ENCODE peak calls at places on chromosomes 16 and 17, in seven cellular contexts. N, J, M, G, W, X and F are unnamed samples.
A peak's percentile ranks its signal among the peaks of the same experiment; 100 is the strongest.

GRCh38 chr17:75837899-75838298 is 6.3 kb downstream of the UNC13D start:
- DNase-seq in N (no peak), J (no peak), M (no peak), G (no peak), W (no peak), X (no peak), F (no peak)

GRCh38 chr17:66426397-66427033 is 124.1 kb downstream of the PRKCA start:
- DNase-seq in N (peak; percentile 40), J (peak; percentile 31), M (no peak), G (peak; percentile 67), W (no peak), X (no peak), F (no peak)

GRCh38 chr17:38877130-38877851 is 7.4 kb downstream of the LASP1 start:
- DNase-seq in N (no peak), J (no peak), M (peak; percentile 65), G (peak; percentile 78), W (no peak), X (no peak), F (no peak)

GRCh38 chr16:81581107-81581506 is 136.5 kb downstream of the CMIP start:
- DNase-seq in N (no peak), J (no peak), M (no peak), G (no peak), W (no peak), X (no peak), F (no peak)

GRCh38 chr16:88747588-88748301 is 37.3 kb downstream of the PIEZO1 start:
- DNase-seq in N (peak; percentile 77), J (peak; percentile 67), M (no peak), G (peak; percentile 60), W (no peak), X (no peak), F (no peak)

GRCh38 chr16:78448658-78449327 is 349.3 kb downstream of the WWOX start:
- DNase-seq in N (no peak), J (no peak), M (no peak), G (no peak), W (no peak), X (no peak), F (no peak)

GRCh38 chr16:14002416-14002815 is 68.7 kb upstream of the MRTFB start:
- DNase-seq in N (peak; percentile 7), J (no peak), M (no peak), G (no peak), W (no peak), X (no peak), F (no peak)

GRCh38 chr17:66467766-66468165 is 165.4 kb downstream of the PRKCA start:
- DNase-seq in N (no peak), J (no peak), M (no peak), G (no peak), W (no peak), X (no peak), F (no peak)

GRCh38 chr16:89711601-89712475 is 8.9 kb downstream of the VPS9D1 start:
- DNase-seq in N (peak; percentile 99), J (peak; percentile 73), M (peak; percentile 70), G (peak; percentile 81), W (peak; percentile 88), X (peak; percentile 64), F (peak; percentile 55)

GRCh38 chr17:50354198-50354597 is 8.3 kb downstream of the XYLT2 start:
- DNase-seq in N (no peak), J (no peak), M (no peak), G (no peak), W (no peak), X (no peak), F (no peak)

GRCh38 chr17:32625971-32626370 is 139.2 kb downstream of the CDK5R1 start:
- DNase-seq in N (no peak), J (no peak), M (no peak), G (no peak), W (no peak), X (no peak), F (no peak)

GRCh38 chr17:17387461-17388362 is 84.5 kb downstream of the NT5M start:
- DNase-seq in N (no peak), J (peak; percentile 90), M (peak; percentile 40), G (peak; percentile 26), W (peak; percentile 13), X (no peak), F (peak; percentile 42)

GRCh38 chr16:87051526-87052320 is 265.5 kb downstream of the C16orf95 start:
- DNase-seq in N (no peak), J (no peak), M (peak; percentile 71), G (no peak), W (no peak), X (no peak), F (no peak)

GRCh38 chr17:50615818-50616217 is 18.9 kb upstream of the ABCC3 start:
- DNase-seq in N (no peak), J (no peak), M (no peak), G (no peak), W (no peak), X (no peak), F (no peak)

GRCh38 chr17:57045868-57046671 is 39.0 kb upstream of the AKAP1 start:
- DNase-seq in N (peak; percentile 79), J (no peak), M (peak; percentile 58), G (no peak), W (peak; percentile 8), X (no peak), F (no peak)

GRCh38 chr17:17303010-17303846 is at the start of gene NT5M:
- DNase-seq in N (peak; percentile 93), J (no peak), M (peak; percentile 82), G (peak; percentile 81), W (peak; percentile 78), X (peak; percentile 66), F (peak; percentile 74)

GRCh38 chr16:11354407-11354732 is 9.1 kb downstream of the RMI2 start:
- DNase-seq in N (no peak), J (no peak), M (no peak), G (no peak), W (no peak), X (no peak), F (no peak)

GRCh38 chr16:49652441-49653175 is 203.3 kb downstream of the ZNF423 start:
- DNase-seq in N (no peak), J (no peak), M (no peak), G (no peak), W (no peak), X (peak; percentile 78), F (no peak)

DNA sequence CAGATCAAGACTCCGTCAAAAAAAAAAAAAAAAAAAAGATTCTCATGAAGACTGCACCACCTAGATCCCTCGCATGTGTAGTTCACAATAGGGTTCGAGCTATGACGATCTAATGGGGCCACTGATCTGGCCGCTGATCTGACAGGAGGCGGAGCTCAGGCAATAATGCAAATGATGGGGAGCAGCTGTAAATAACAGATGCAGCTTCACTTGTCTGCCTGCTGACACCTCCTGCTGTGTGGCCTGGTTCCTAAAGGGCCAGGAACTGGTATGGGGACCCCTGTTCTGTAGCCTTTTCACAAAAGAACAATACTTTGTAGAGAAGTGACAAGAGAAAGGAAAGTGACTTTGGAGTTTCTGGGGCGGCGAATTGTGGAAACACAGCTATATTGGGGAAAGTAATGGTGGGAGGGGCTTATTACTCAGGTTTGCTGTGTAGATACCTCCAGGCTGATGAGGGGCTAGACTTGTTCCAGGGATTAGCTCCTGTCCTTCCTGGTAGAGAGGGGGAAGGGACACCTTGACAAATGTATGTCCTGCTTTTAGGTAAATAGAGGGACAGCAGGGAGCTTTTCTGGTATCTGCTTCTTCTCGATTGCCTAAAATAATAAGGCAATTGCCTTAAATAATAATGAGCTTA is 57.1 kb downstream of the HAPSTR1 start:
- DNase-seq in N (no peak), J (no peak), M (peak; percentile 45), G (no peak), W (no peak), X (no peak), F (no peak)
- TF ChIP-seq CTCF in N (no peak), J (no peak), M (no peak), G (no peak), W (no peak), X (no peak), F (no peak)

GRCh38 chr16:71440669-71441347 is 1.0 kb downstream of the TLE7 start:
- DNase-seq in N (peak; percentile 79), J (no peak), M (no peak), G (no peak), W (no peak), X (no peak), F (no peak)
- TF ChIP-seq CTCF in N (peak; percentile 14), J (peak; percentile 36), M (no peak), G (no peak), W (peak; percentile 16), X (no peak), F (no peak)

DNA sequence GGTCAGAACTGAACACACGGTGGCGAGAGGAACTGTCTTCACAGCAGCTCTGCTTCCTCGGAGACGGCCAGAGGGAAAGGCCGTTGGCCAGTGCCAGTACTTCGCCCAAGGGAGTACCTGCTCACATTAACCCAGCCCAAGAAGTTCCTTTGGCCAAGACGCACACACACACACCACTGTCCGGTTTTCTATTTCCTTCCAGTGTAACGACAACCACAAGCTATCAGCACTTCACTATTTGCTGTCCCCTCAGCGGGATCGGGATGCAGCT is 735 bp upstream of the GGNBP2 start:
- DNase-seq in N (peak; percentile 51), J (no peak), M (no peak), G (peak; percentile 26), W (peak; percentile 31), X (peak; percentile 49), F (no peak)
- TF ChIP-seq CTCF in N (no peak), J (no peak), M (no peak), G (peak; percentile 1), W (no peak), X (peak; percentile 6), F (no peak)

GRCh38 chr17:3724373-3725077 is 822 bp downstream of the HASPIN start:
- DNase-seq in N (no peak), J (no peak), M (peak; percentile 43), G (no peak), W (no peak), X (no peak), F (no peak)

GRCh38 chr17:3727041-3727440 is 3.3 kb downstream of the HASPIN start:
- DNase-seq in N (peak; percentile 48), J (no peak), M (no peak), G (no peak), W (no peak), X (no peak), F (no peak)

GRCh38 chr17:3722716-3723115 is 987 bp upstream of the HASPIN start:
- DNase-seq in N (no peak), J (no peak), M (no peak), G (no peak), W (no peak), X (no peak), F (no peak)

GRCh38 chr17:3723188-3723555 is 531 bp upstream of the HASPIN start:
- DNase-seq in N (no peak), J (no peak), M (no peak), G (no peak), W (no peak), X (no peak), F (no peak)

DNA sequence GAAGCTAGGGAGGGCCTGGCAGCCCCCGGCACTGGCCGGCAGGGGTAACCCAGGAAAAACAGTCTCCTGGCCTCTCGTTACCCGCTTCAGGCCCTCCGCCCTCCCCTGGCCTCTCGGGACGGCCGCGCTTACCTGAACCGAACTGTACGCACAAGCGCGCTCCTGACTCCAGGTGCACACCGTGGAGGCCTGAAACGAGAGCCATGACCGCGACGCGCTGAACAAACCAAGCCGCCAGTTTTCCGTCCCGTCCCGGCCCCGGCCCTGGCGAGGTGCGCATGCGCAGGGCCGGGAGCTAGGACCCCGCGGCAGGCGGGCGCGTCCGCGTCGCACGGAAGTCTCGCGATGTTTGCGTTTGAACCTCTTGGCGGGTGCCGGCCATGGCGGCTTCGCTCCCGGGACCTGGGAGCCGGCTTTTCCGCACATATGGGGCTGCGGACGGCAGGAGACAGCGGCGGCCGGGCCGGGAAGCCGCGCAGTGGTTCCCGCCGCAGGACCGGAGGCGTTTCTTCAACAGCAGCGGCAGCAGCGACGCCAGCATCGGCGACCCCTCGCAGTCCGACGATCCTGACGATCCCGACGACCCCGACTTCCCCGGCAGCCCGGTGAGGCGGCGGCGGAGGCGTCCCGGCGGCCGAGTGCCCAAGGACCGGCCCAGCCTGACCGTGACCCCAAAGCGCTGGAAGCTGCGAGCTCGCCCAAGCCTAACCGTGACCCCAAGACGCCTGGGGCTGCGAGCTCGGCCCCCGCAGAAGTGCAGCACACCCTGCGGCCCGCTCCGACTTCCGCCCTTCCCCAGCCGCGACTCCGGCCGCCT is at the start of gene HASPIN:
- DNase-seq in N (peak; percentile 99), J (peak; percentile 74), M (peak; percentile 94), G (peak; percentile 93), W (peak; percentile 89), X (peak; percentile 84), F (peak; percentile 93)
- TF ChIP-seq CTCF in N (no peak), J (no peak), M (peak; percentile 41), G (no peak), W (peak; percentile 16), X (peak; percentile 14), F (peak; percentile 49)